ENCODE peak calls at places on chromosomes 2 and 18, in nine cellular contexts. Y is Calu3; L is posterior vena cava; U is NCI-H82; O is foreskin keratinocyte; K is effector CD4-positive, alpha-beta T cell; R is amniotic stem cell; V is Right ventricle myocardium superior; B is retina. P is an unnamed sample.

GRCh38 chr2:240948905-240949790 is 43.0 kb downstream of the CROCC2 start:
- DNase-seq in Y (no peak), L (no peak), U (no peak), O (no peak), K (peak; percentile 1), R (no peak), V (peak; percentile 33), B (no peak), P (peak; percentile 15)

GRCh38 chr2:218259099-218259921 is 1.5 kb upstream of the GPBAR1 start:
- DNase-seq in Y (no peak), L (peak; percentile 89), U (no peak), O (no peak), K (no peak), R (peak; percentile 56), V (peak; percentile 84), B (no peak), P (peak; percentile 79)

GRCh38 chr18:48191494-48191893 is 217.7 kb downstream of the ZBTB7C start:
- DNase-seq in Y (no peak), L (no peak), U (no peak), O (no peak), K (no peak), R (no peak), V (no peak), B (peak; percentile 69), P (no peak)

GRCh38 chr2:165407464-165407863 is 62.0 kb upstream of the CSRNP3 start:
- DNase-seq in Y (no peak), L (no peak), U (no peak), O (no peak), K (no peak), R (no peak), V (no peak), B (no peak), P (no peak)

GRCh38 chr2:147346142-147346541 is 498.7 kb upstream of the ACVR2A start:
- DNase-seq in Y (no peak), L (no peak), U (no peak), O (no peak), K (no peak), R (no peak), V (no peak), B (no peak), P (no peak)

GRCh38 chr2:132701810-132702209 is 31.8 kb upstream of the LYPD1 start:
- DNase-seq in Y (no peak), L (no peak), U (no peak), O (peak; percentile 16), K (no peak), R (no peak), V (no peak), B (no peak), P (no peak)

GRCh38 chr18:29874519-29875098 is 1167.9 kb downstream of the DSC3 start:
- DNase-seq in Y (peak; percentile 58), L (no peak), U (peak; percentile 57), O (peak; percentile 9), K (no peak), R (no peak), V (no peak), B (peak; percentile 12), P (no peak)

GRCh38 chr2:40251146-40251545 is 200.7 kb downstream of the SLC8A1 start:
- DNase-seq in Y (no peak), L (no peak), U (peak; percentile 41), O (no peak), K (no peak), R (no peak), V (no peak), B (no peak), P (no peak)

GRCh38 chr2:232714969-232715368 is 17.8 kb downstream of the GIGYF2 start:
- DNase-seq in Y (no peak), L (no peak), U (no peak), O (no peak), K (no peak), R (no peak), V (no peak), B (no peak), P (no peak)

GRCh38 chr2:11850082-11850481 is 103.7 kb downstream of the LPIN1 start:
- DNase-seq in Y (no peak), L (no peak), U (no peak), O (no peak), K (no peak), R (no peak), V (no peak), B (no peak), P (no peak)

GRCh38 chr2:161128885-161129284 is 31.3 kb upstream of the TANK start:
- DNase-seq in Y (no peak), L (no peak), U (no peak), O (no peak), K (no peak), R (no peak), V (no peak), B (no peak), P (no peak)

GRCh38 chr2:42105330-42106256 is 57.8 kb downstream of the PKDCC start:
- DNase-seq in Y (no peak), L (no peak), U (no peak), O (no peak), K (peak; percentile 78), R (no peak), V (no peak), B (no peak), P (peak; percentile 48)

GRCh38 chr2:200396726-200397348 is 90.3 kb downstream of the SPATS2L start:
- DNase-seq in Y (no peak), L (no peak), U (no peak), O (no peak), K (no peak), R (no peak), V (no peak), B (no peak), P (no peak)

GRCh38 chr18:9354256-9354655 is 19.7 kb downstream of the TWSG1 start:
- DNase-seq in Y (no peak), L (no peak), U (no peak), O (no peak), K (no peak), R (no peak), V (no peak), B (no peak), P (no peak)

GRCh38 chr2:177593448-177593847 is 200.9 kb downstream of the AGPS start:
- DNase-seq in Y (no peak), L (no peak), U (no peak), O (no peak), K (no peak), R (no peak), V (no peak), B (no peak), P (no peak)

GRCh38 chr2:70705160-70705850 is 62.7 kb downstream of the ADD2 start:
- DNase-seq in Y (no peak), L (no peak), U (no peak), O (no peak), K (no peak), R (no peak), V (no peak), B (no peak), P (no peak)

GRCh38 chr2:58734365-58734764 is 493.2 kb upstream of the FANCL start:
- DNase-seq in Y (peak; percentile 18), L (no peak), U (no peak), O (peak; percentile 36), K (no peak), R (no peak), V (no peak), B (no peak), P (no peak)

GRCh38 chr2:235142588-235142987 is 190.8 kb downstream of the SH3BP4 start:
- DNase-seq in Y (peak; percentile 17), L (no peak), U (no peak), O (no peak), K (no peak), R (no peak), V (no peak), B (no peak), P (no peak)

GRCh38 chr2:40348665-40349064 is 103.2 kb downstream of the SLC8A1 start:
- DNase-seq in Y (no peak), L (no peak), U (no peak), O (no peak), K (no peak), R (no peak), V (no peak), B (no peak), P (no peak)

GRCh38 chr2:129922571-129923264 is 56.7 kb upstream of the RAB6C start:
- DNase-seq in Y (no peak), L (no peak), U (peak; percentile 40), O (no peak), K (no peak), R (no peak), V (no peak), B (peak; percentile 31), P (no peak)

GRCh38 chr2:63842149-63843061 is 709 bp downstream of the UGP2 start:
- DNase-seq in Y (peak; percentile 31), L (peak; percentile 77), U (peak; percentile 68), O (peak; percentile 37), K (no peak), R (peak; percentile 43), V (no peak), B (peak; percentile 65), P (peak; percentile 35)

GRCh38 chr18:63160172-63160995 is 159.2 kb downstream of the BCL2 start:
- DNase-seq in Y (no peak), L (no peak), U (no peak), O (no peak), K (peak; percentile 31), R (no peak), V (no peak), B (no peak), P (no peak)

GRCh38 chr2:150617351-150617750 is 129.9 kb upstream of the RND3 start:
- DNase-seq in Y (no peak), L (no peak), U (no peak), O (no peak), K (no peak), R (no peak), V (no peak), B (no peak), P (no peak)

GRCh38 chr2:53751728-53752127 is 15.9 kb upstream of the CHAC2 start:
- DNase-seq in Y (no peak), L (no peak), U (peak; percentile 31), O (peak; percentile 54), K (no peak), R (no peak), V (no peak), B (no peak), P (no peak)

GRCh38 chr2:66601624-66602023 is 166.7 kb downstream of the MEIS1 start:
- DNase-seq in Y (no peak), L (no peak), U (no peak), O (no peak), K (no peak), R (no peak), V (no peak), B (no peak), P (no peak)

GRCh38 chr2:71700041-71700879 is 246.9 kb downstream of the DYSF start:
- DNase-seq in Y (no peak), L (peak; percentile 51), U (no peak), O (no peak), K (no peak), R (no peak), V (peak; percentile 36), B (no peak), P (no peak)

GRCh38 chr2:203878060-203878459 is 10.5 kb downstream of the CTLA4 start:
- DNase-seq in Y (no peak), L (no peak), U (no peak), O (no peak), K (no peak), R (no peak), V (no peak), B (no peak), P (no peak)

GRCh38 chr18:2924920-2925319 is 78.1 kb downstream of the EMILIN2 start:
- DNase-seq in Y (no peak), L (peak; percentile 76), U (no peak), O (no peak), K (no peak), R (no peak), V (no peak), B (no peak), P (peak; percentile 28)

GRCh38 chr2:59584958-59585357 is 968.5 kb downstream of the BCL11A start:
- DNase-seq in Y (peak; percentile 26), L (no peak), U (peak; percentile 84), O (no peak), K (no peak), R (no peak), V (no peak), B (no peak), P (no peak)

GRCh38 chr2:8216397-8216796 is 465.5 kb upstream of the ID2 start:
- DNase-seq in Y (no peak), L (no peak), U (no peak), O (no peak), K (no peak), R (no peak), V (no peak), B (no peak), P (no peak)

GRCh38 chr2:202278036-202278760 is 12.6 kb downstream of the NOP58 start:
- DNase-seq in Y (no peak), L (no peak), U (no peak), O (peak; percentile 32), K (no peak), R (no peak), V (no peak), B (no peak), P (no peak)

P was measured in left ventricle myocardium superior.